ENCODE peak calls at places on chromosomes 4 and X, in seven cellular contexts. O, X, M, K, S, J and Z are unnamed samples. For H3K27me3, the result is how much of the 10 kb centered on the place peaks cover.

GRCh38 chr4:160745126-160745525 is 1418.7 kb downstream of the FSTL5 start:
- DNase-seq in M (no peak), X (no peak), S (no peak), J (no peak), O (no peak), K (no peak), Z (no peak)

GRCh38 chr4:3721627-3722026 is 44.6 kb upstream of the ADRA2C start:
- DNase-seq in K (no peak), O (no peak), J (no peak), S (no peak), M (no peak), X (peak), Z (no peak)

GRCh38 chr4:31295081-31295480 is 574.9 kb downstream of the PCDH7 start:
- DNase-seq in J (no peak), M (no peak), S (no peak), X (no peak), K (no peak), O (no peak), Z (no peak)

GRCh38 chr4:110589297-110589696 is 33.6 kb downstream of the PITX2 start:
- DNase-seq in O (no peak), S (no peak), K (no peak), X (no peak), M (no peak), J (no peak), Z (peak)

GRCh38 chr4:124343711-124344110 is 368.8 kb downstream of the ANKRD50 start:
- DNase-seq in X (no peak), S (no peak), M (peak), J (no peak), K (no peak), O (no peak), Z (no peak)

GRCh38 chr4:17336524-17336941 is 175.4 kb downstream of the QDPR start:
- DNase-seq in O (peak), M (no peak), X (peak), S (peak), K (peak), J (peak), Z (no peak)

GRCh38 chr4:147078875-147079658 is 133.4 kb upstream of the TTC29 start:
- DNase-seq in J (no peak), M (no peak), O (no peak), X (peak), S (no peak), K (peak), Z (no peak)

GRCh38 chr4:172809998-172810397 is 358.6 kb upstream of the GALNT7 start:
- DNase-seq in M (no peak), X (no peak), O (no peak), K (no peak), J (no peak), S (no peak), Z (no peak)

GRCh38 chr4:47839259-47839658 is 1.4 kb upstream of the CORIN start:
- DNase-seq in J (peak), X (peak), S (no peak), O (no peak), M (no peak), K (no peak), Z (peak)

GRCh38 chrX:100895365-100896075 is 21.4 kb upstream of the NOX1 start:
- DNase-seq in O (no peak), M (no peak), J (peak), K (no peak), S (no peak), X (no peak), Z (peak)

GRCh38 chrX:103372886-103373285 is 3.5 kb upstream of the BEX3 start:
- DNase-seq in X (no peak), J (no peak), M (no peak), O (no peak), K (no peak), S (no peak), Z (no peak)

GRCh38 chr4:10664408-10664807 is 20.2 kb downstream of the CLNK start:
- DNase-seq in S (peak), O (no peak), J (no peak), K (no peak), M (peak), X (peak), Z (no peak)

GRCh38 chrX:120559799-120560198 is 963 bp downstream of the CUL4B start:
- DNase-seq in X (no peak), K (no peak), S (no peak), J (no peak), O (no peak), M (no peak), Z (peak)

GRCh38 chr4:41205854-41206460 is 8.4 kb downstream of the APBB2 start:
- DNase-seq in K (no peak), S (no peak), M (no peak), X (no peak), O (no peak), J (no peak), Z (no peak)

GRCh38 chr4:120709986-120710385 is 212.5 kb downstream of the PRDM5 start:
- DNase-seq in S (no peak), K (no peak), X (no peak), M (peak), J (no peak), O (no peak), Z (no peak)

GRCh38 chr4:2054217-2054616 is 4.9 kb upstream of the NAT8L start:
- DNase-seq in S (no peak), X (no peak), K (no peak), M (no peak), O (no peak), J (no peak), Z (no peak)

GRCh38 chrX:103343105-103343504 is 13.1 kb downstream of the TCEAL7 start:
- DNase-seq in O (no peak), S (no peak), K (no peak), X (no peak), M (no peak), J (peak), Z (peak)

GRCh38 chr4:52037730-52038108 is 380 bp downstream of the SGCB start:
- DNase-seq in O (no peak), M (no peak), J (peak), X (peak), S (peak), K (peak), Z (peak)

GRCh38 chrX:121851033-121851432 is 803.6 kb downstream of the GLUD2 start:
- DNase-seq in J (no peak), O (no peak), M (no peak), X (no peak), S (no peak), K (no peak), Z (no peak)

GRCh38 chr4:140743194-140743931 is 12.8 kb downstream of the TBC1D9 start:
- DNase-seq in S (no peak), M (no peak), O (no peak), K (no peak), J (peak), X (no peak), Z (peak)

GRCh38 chrX:134418317-134419113 is 41.5 kb upstream of the HPRT1 start:
- DNase-seq in X (no peak), S (no peak), M (no peak), O (no peak), J (no peak), K (no peak), Z (no peak)

GRCh38 chr4:77170926-77171325 is 13.9 kb downstream of the CCNG2 start:
- DNase-seq in X (no peak), K (no peak), M (no peak), O (no peak), S (no peak), J (no peak), Z (no peak)

GRCh38 chr4:76898385-76898692 is 395 bp upstream of the SOWAHB start:
- DNase-seq in M (no peak), X (no peak), O (no peak), K (no peak), J (no peak), S (no peak), Z (no peak)

GRCh38 chrX:116317409-116317808 is 119.0 kb upstream of the SLC6A14 start:
- DNase-seq in X (peak), K (peak), S (no peak), O (no peak), J (no peak), M (no peak), Z (no peak)

GRCh38 chrX:24498181-24498580 is 33.1 kb downstream of the PDK3 start:
- DNase-seq in K (no peak), J (peak), M (no peak), S (no peak), X (no peak), O (no peak), Z (peak)

GRCh38 chrX:9340619-9341304 is 124.1 kb upstream of the TBL1X start:
- DNase-seq in M (no peak), O (no peak), X (peak), J (peak), S (peak), K (peak), Z (peak)

GRCh38 chrX:53294024-53294648 is 12.8 kb upstream of the IQSEC2 start:
- DNase-seq in S (no peak), M (no peak), X (no peak), O (no peak), J (no peak), K (no peak), Z (peak)

GRCh38 chr4:23455482-23455881 is 434.4 kb downstream of the PPARGC1A start:
- DNase-seq in K (peak), J (no peak), O (no peak), S (no peak), X (no peak), M (no peak), Z (no peak)

GRCh38 chr4:74431113-74431826 is 13.7 kb upstream of the AREG start:
- DNase-seq in J (peak), O (no peak), S (no peak), M (no peak), K (no peak), X (no peak), Z (no peak)

GRCh38 chrX:115694028-115694427 is 133.1 kb downstream of the PLS3 start:
- DNase-seq in M (no peak), X (no peak), K (no peak), J (no peak), S (no peak), O (no peak), Z (no peak)

GRCh38 chrX:50448565-50448964 is 22.1 kb downstream of the DGKK start:
- DNase-seq in J (no peak), M (no peak), K (no peak), O (no peak), X (no peak), S (no peak), Z (peak)

GRCh38 chrX:15906544-15906943 is 51.9 kb upstream of the AP1S2 start:
- DNase-seq in M (no peak), X (no peak), K (no peak), J (no peak), S (no peak), O (no peak), Z (no peak)

GRCh38 chrX:15913161-15913560 is 58.5 kb upstream of the AP1S2 start:
- DNase-seq in J (no peak), O (no peak), S (no peak), X (no peak), M (no peak), K (no peak), Z (no peak)

GRCh38 chrX:15909605-15910004 is 55.0 kb upstream of the AP1S2 start:
- DNase-seq in M (no peak), J (no peak), X (no peak), O (no peak), K (no peak), S (no peak), Z (no peak)

GRCh38 chrX:15911729-15912550 is 57.3 kb upstream of the AP1S2 start:
- DNase-seq in X (no peak), S (no peak), O (no peak), J (no peak), M (no peak), K (no peak), Z (peak)

GRCh38 chrX:15908891-15909290 is 54.3 kb upstream of the AP1S2 start:
- DNase-seq in O (no peak), K (no peak), S (no peak), X (no peak), J (no peak), M (no peak), Z (no peak)
- H3K4me3 ChIP-seq in O (no peak), K (no peak), S (no peak), X (no peak), J (no peak), M (no peak), Z (no peak)

GRCh38 chrX:69616520-69617203 is 749 bp downstream of the EDA start:
- DNase-seq in S (peak), K (peak), X (peak), O (no peak), J (peak), M (no peak), Z (no peak)
- H3K27me3 ChIP-seq in S (under half), K (under half), X (under half), O (under half), J (under half), M (under half), Z (under half)

GRCh38 chr4:142021761-142022160 is 385.4 kb downstream of the IL15 start:
- DNase-seq in J (no peak), K (no peak), M (no peak), X (no peak), O (no peak), S (no peak), Z (no peak)
- H3K4me3 ChIP-seq in J (no peak), K (no peak), M (no peak), X (no peak), O (no peak), S (no peak), Z (no peak)

DNA sequence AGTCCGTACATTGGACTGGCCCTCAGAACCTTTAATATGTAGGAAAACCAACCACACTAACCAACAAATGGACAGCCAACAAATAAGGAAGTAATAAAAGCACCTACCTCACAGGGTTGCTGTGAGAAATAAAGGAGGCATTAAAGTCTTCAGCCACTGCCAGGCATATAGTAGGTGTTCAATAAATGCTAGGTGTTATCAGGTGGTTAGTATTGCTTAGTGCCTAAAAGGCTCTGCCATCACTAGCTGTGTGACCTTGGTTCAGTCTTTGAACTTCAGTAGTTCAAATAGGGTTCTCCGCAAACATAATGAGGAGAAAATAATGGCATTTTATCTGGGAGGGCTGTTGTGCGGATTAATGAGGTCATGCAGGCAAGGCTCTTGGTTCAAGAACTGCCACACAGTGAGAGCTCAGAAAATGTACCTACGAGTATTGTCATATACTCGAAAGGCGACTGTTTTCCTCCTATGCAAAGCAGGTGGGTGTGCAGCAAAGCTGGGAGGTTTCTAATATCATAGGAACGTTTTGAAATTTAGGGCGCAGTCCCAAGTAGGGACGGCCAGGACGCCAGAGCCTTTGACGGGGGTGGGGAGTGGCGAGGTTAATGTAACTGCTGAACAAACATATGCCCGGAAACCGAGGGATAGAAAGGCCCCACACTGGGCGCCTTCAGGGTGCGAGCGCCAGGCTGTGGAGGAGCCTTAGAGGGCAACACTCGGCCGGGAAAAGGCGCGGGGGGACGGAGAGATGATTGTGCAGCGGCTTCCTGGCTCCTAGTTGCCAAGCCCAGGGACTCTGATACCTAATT is 7.0 kb upstream of the GSX2 start:
- DNase-seq in J (no peak), X (no peak), O (no peak), M (no peak), K (no peak), S (no peak), Z (no peak)
- H3K27me3 ChIP-seq in J (under half), X (under half), O (under half), M (under half), K (under half), S (under half), Z (under half)

GRCh38 chr4:186227744-186228513 is 622 bp downstream of the KLKB1 start:
- DNase-seq in O (no peak), K (no peak), M (no peak), J (no peak), S (no peak), X (no peak), Z (no peak)
- H3K4me3 ChIP-seq in O (peak), K (peak), M (no peak), J (no peak), S (peak), X (peak), Z (no peak)

DNA sequence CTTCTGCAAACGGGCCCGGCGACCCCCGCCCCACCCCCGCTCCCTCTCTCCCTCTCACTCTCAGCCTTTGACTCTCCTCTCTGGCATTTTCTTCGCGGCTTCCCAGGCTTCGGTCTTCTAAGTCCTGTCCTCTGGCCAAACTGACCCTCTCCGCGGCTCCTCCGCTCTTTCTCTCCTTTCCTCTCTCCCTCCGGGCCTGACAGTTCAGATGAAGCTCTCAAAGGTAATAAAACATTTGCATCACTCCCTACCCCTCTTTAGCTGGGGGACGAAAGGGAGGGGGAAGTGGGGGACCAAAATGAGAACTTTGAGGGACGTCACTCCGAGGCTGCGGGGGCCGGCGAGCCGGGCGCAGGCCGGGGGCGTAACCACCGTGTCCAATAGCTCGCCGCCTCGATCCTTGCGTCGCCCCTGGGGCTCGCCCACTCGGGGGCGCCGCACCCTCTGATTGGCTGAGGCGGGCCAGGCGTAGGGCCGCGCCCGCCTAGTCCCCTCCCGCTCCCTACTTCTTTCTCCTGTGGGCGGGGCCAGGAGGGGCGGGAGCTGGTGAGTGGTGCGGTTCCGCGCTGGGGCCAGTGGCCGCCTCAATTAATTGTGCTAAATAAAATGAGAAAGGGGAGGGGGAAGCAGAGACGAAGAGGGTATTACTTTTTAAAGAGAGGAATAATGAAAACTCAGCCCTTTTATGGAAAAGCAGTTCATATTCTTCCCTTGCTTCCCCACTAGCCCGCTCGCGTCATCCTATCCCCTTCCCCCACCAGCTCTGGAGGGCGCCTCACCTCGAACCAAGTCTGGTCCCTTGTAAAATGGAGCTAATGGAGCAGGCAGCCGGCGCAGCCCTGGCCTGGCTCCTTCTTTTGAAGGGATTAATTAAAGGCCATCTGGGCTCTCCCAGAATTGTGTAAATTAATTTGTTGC is at the start of gene NKX6-1:
- DNase-seq in M (peak), O (peak), X (peak), S (peak), K (peak), J (no peak), Z (no peak)
- H3K27me3 ChIP-seq in M (half or more), O (under half), X (under half), S (half or more), K (half or more), J (under half), Z (under half)

DNA sequence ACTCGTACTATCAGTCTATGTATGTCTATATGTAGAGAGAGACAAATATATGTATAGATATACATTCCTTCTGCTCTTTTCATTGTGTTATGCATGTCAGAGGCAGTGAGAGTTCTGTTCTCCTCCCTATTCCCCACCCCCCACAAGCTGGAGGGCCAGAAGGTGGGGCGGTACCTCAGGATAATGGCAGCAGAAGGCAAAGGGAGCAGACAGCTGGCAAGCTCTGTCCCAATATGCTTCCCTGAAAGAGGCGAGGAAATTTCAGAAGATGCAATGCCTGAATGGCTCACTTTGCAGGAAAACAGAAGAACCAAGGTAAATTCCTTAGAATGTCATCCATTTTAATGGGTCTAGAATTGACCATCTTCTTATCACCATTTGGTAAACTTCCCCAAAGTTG is 114.4 kb downstream of the NAA11 start:
- DNase-seq in K (no peak), M (no peak), S (no peak), X (no peak), J (no peak), O (no peak), Z (no peak)
- H3K4me3 ChIP-seq in K (no peak), M (no peak), S (no peak), X (no peak), J (no peak), O (no peak), Z (no peak)